ENCODE peak calls at places on chromosomes 12 and 14, in seven cellular contexts. One of them, this sample, is unnamed.

GRCh38 chr12:68572650-68573049 is 38.0 kb upstream of the RAP1B start:
- DNase-seq in AG09319: no peak
- DNase-seq in stimulated activated CD4-positive, alpha-beta T cell treated with anti-CD3 and anti-CD28 coated beads, TNF-alpha, amount 100 ng/mL, for 24 hours: no peak
- DNase-seq in kidney tubule cell: peak
- DNase-seq in T-helper 1 cell: no peak
- DNase-seq in Ammon's horn: no peak
- DNase-seq in sciatic nerve: no peak
- DNase-seq in this sample: no peak

GRCh38 chr14:74591899-74592298 is 20.1 kb downstream of the LTBP2 start:
- DNase-seq in stimulated activated CD4-positive, alpha-beta T cell treated with anti-CD3 and anti-CD28 coated beads, TNF-alpha, amount 100 ng/mL, for 24 hours: no peak
- DNase-seq in T-helper 1 cell: no peak
- DNase-seq in kidney tubule cell: no peak
- DNase-seq in sciatic nerve: no peak
- DNase-seq in AG09319: no peak
- DNase-seq in Ammon's horn: no peak
- DNase-seq in this sample: no peak

GRCh38 chr14:70392676-70393075 is 24.2 kb downstream of the SYNJ2BP start:
- DNase-seq in sciatic nerve: no peak
- DNase-seq in T-helper 1 cell: no peak
- DNase-seq in kidney tubule cell: no peak
- DNase-seq in AG09319: no peak
- DNase-seq in Ammon's horn: no peak
- DNase-seq in stimulated activated CD4-positive, alpha-beta T cell treated with anti-CD3 and anti-CD28 coated beads, TNF-alpha, amount 100 ng/mL, for 24 hours: no peak
- DNase-seq in this sample: no peak

GRCh38 chr14:103847954-103848719 is 762 bp upstream of the PPP1R13B start:
- DNase-seq in Ammon's horn: no peak
- DNase-seq in AG09319: no peak
- DNase-seq in sciatic nerve: peak
- DNase-seq in T-helper 1 cell: peak
- DNase-seq in stimulated activated CD4-positive, alpha-beta T cell treated with anti-CD3 and anti-CD28 coated beads, TNF-alpha, amount 100 ng/mL, for 24 hours: no peak
- DNase-seq in kidney tubule cell: no peak
- DNase-seq in this sample: peak

GRCh38 chr12:52007158-52007921 is 594 bp downstream of the TAMALIN start:
- DNase-seq in kidney tubule cell: no peak
- DNase-seq in T-helper 1 cell: peak
- DNase-seq in Ammon's horn: no peak
- DNase-seq in sciatic nerve: peak
- DNase-seq in AG09319: no peak
- DNase-seq in stimulated activated CD4-positive, alpha-beta T cell treated with anti-CD3 and anti-CD28 coated beads, TNF-alpha, amount 100 ng/mL, for 24 hours: peak
- DNase-seq in this sample: no peak

GRCh38 chr14:68649461-68650189 is 143.2 kb downstream of the ZFP36L1 start:
- DNase-seq in kidney tubule cell: peak
- DNase-seq in stimulated activated CD4-positive, alpha-beta T cell treated with anti-CD3 and anti-CD28 coated beads, TNF-alpha, amount 100 ng/mL, for 24 hours: no peak
- DNase-seq in T-helper 1 cell: no peak
- DNase-seq in Ammon's horn: no peak
- DNase-seq in sciatic nerve: peak
- DNase-seq in AG09319: no peak
- DNase-seq in this sample: no peak

GRCh38 chr14:23566782-23567185 is 807 bp downstream of the AP1G2 start:
- DNase-seq in Ammon's horn: no peak
- DNase-seq in kidney tubule cell: no peak
- DNase-seq in sciatic nerve: no peak
- DNase-seq in T-helper 1 cell: no peak
- DNase-seq in AG09319: no peak
- DNase-seq in stimulated activated CD4-positive, alpha-beta T cell treated with anti-CD3 and anti-CD28 coated beads, TNF-alpha, amount 100 ng/mL, for 24 hours: no peak
- DNase-seq in this sample: no peak

GRCh38 chr12:120936197-120936596 is 32.0 kb upstream of the SPPL3 start:
- DNase-seq in AG09319: no peak
- DNase-seq in T-helper 1 cell: no peak
- DNase-seq in sciatic nerve: no peak
- DNase-seq in stimulated activated CD4-positive, alpha-beta T cell treated with anti-CD3 and anti-CD28 coated beads, TNF-alpha, amount 100 ng/mL, for 24 hours: no peak
- DNase-seq in kidney tubule cell: no peak
- DNase-seq in Ammon's horn: peak
- DNase-seq in this sample: no peak

GRCh38 chr14:20690848-20691640 is 2.5 kb downstream of the ANG start:
- DNase-seq in AG09319: no peak
- DNase-seq in Ammon's horn: peak
- DNase-seq in T-helper 1 cell: peak
- DNase-seq in kidney tubule cell: peak
- DNase-seq in sciatic nerve: no peak
- DNase-seq in stimulated activated CD4-positive, alpha-beta T cell treated with anti-CD3 and anti-CD28 coated beads, TNF-alpha, amount 100 ng/mL, for 24 hours: no peak
- DNase-seq in this sample: peak

GRCh38 chr12:16421806-16422205 is 74.4 kb downstream of the MGST1 start:
- DNase-seq in sciatic nerve: no peak
- DNase-seq in kidney tubule cell: no peak
- DNase-seq in AG09319: no peak
- DNase-seq in stimulated activated CD4-positive, alpha-beta T cell treated with anti-CD3 and anti-CD28 coated beads, TNF-alpha, amount 100 ng/mL, for 24 hours: no peak
- DNase-seq in Ammon's horn: no peak
- DNase-seq in T-helper 1 cell: no peak
- DNase-seq in this sample: no peak

GRCh38 chr12:49777800-49778748 is 36.7 kb downstream of the TMBIM6 start:
- DNase-seq in kidney tubule cell: peak
- DNase-seq in T-helper 1 cell: peak
- DNase-seq in stimulated activated CD4-positive, alpha-beta T cell treated with anti-CD3 and anti-CD28 coated beads, TNF-alpha, amount 100 ng/mL, for 24 hours: peak
- DNase-seq in AG09319: no peak
- DNase-seq in sciatic nerve: peak
- DNase-seq in Ammon's horn: peak
- DNase-seq in this sample: peak

This sample was measured in putamen.